ENCODE peak calls at places on chromosomes 1 and 21, in five cellular contexts. O is LHCN-M2, N is NCI-H345, S is left ventricle myocardium inferior, P is midbrain. B is an unnamed sample.

GRCh38 chr1:199733125-199733524 is 294.4 kb upstream of the NR5A2 start:
- DNase-seq in O (no peak), N (no peak), S (no peak), P (no peak), B (no peak)

GRCh38 chr1:216892581-216892980 is 169.4 kb upstream of the ESRRG start:
- DNase-seq in O (no peak), N (no peak), S (no peak), P (no peak), B (no peak)

GRCh38 chr1:232784794-232785193 is 20.4 kb upstream of the MAP10 start:
- DNase-seq in O (no peak), N (no peak), S (no peak), P (no peak), B (no peak)

GRCh38 chr1:56285554-56286402 is 293.6 kb downstream of the PLPP3 start:
- DNase-seq in O (no peak), N (no peak), S (no peak), P (no peak), B (no peak)

GRCh38 chr1:93716974-93717373 is 35.3 kb upstream of the BCAR3 start:
- DNase-seq in O (peak), N (no peak), S (no peak), P (no peak), B (no peak)

GRCh38 chr21:35563885-35564451 is 496.4 kb downstream of the SETD4 start:
- DNase-seq in O (peak), N (no peak), S (peak), P (no peak), B (no peak)

GRCh38 chr1:10975567-10976326 is 36.7 kb upstream of the TARDBP start:
- DNase-seq in O (peak), N (no peak), S (no peak), P (no peak), B (no peak)

GRCh38 chr1:1063945-1064831 is 9.9 kb downstream of the RNF223 start:
- DNase-seq in O (peak), N (peak), S (peak), P (peak), B (no peak)

GRCh38 chr1:111190931-111191451 is 9.5 kb downstream of the DENND2D start:
- DNase-seq in O (peak), N (no peak), S (no peak), P (no peak), B (no peak)

GRCh38 chr1:47787560-47787959 is 209.6 kb downstream of the TRABD2B start:
- DNase-seq in O (no peak), N (no peak), S (no peak), P (no peak), B (no peak)

GRCh38 chr1:44242761-44243160 is 29.5 kb downstream of the DMAP1 start:
- DNase-seq in O (no peak), N (no peak), S (no peak), P (no peak), B (no peak)

GRCh38 chr21:45363921-45364463 is 41.0 kb upstream of the COL18A1 start:
- DNase-seq in O (peak), N (no peak), S (peak), P (peak), B (no peak)

GRCh38 chr1:19582318-19582717 is 61.8 kb upstream of the NBL1 start:
- DNase-seq in O (peak), N (peak), S (peak), P (no peak), B (no peak)

GRCh38 chr1:93357242-93357641 is 11.5 kb downstream of the DR1 start:
- DNase-seq in O (no peak), N (no peak), S (no peak), P (no peak), B (no peak)

GRCh38 chr1:38763106-38763505 is 96.5 kb downstream of the RRAGC start:
- DNase-seq in O (no peak), N (no peak), S (no peak), P (no peak), B (no peak)

GRCh38 chr1:220828950-220829586 is 42.4 kb downstream of the MTARC1 start:
- DNase-seq in O (no peak), N (no peak), S (no peak), P (no peak), B (no peak)

GRCh38 chr1:40399984-40400704 is 26.6 kb downstream of the SMAP2 start:
- DNase-seq in O (no peak), N (no peak), S (no peak), P (no peak), B (no peak)

GRCh38 chr1:107936498-107937481 is 28.2 kb downstream of the VAV3 start:
- DNase-seq in O (peak), N (no peak), S (no peak), P (no peak), B (no peak)

GRCh38 chr1:64398937-64399336 is 71.0 kb upstream of the CACHD1 start:
- DNase-seq in O (no peak), N (no peak), S (no peak), P (no peak), B (no peak)

GRCh38 chr1:64000021-64000420 is 203.4 kb upstream of the UBE2U start:
- DNase-seq in O (peak), N (no peak), S (no peak), P (no peak), B (no peak)

GRCh38 chr1:8847990-8848389 is 30.5 kb downstream of the ENO1 start:
- DNase-seq in O (peak), N (peak), S (no peak), P (no peak), B (no peak)